ENCODE peak calls at places on chromosomes 11 and 22, in seven cellular contexts. E is mammary epithelial cell, A is uterus, L is esophagus squamous epithelium, O is endodermal cell, Z is cardiac muscle cell, R is H1. S is an unnamed sample. For H3K4me1, the result is how much of the 10 kb centered on the place peaks cover.

GRCh38 chr11:119942583-119943338 is 195.2 kb downstream of the TRIM29 start:
- DNase-seq in L (no peak), E (no peak), Z (peak), R (no peak), A (no peak), O (peak), S (no peak)

GRCh38 chr22:37303821-37304274 is 21.5 kb downstream of the CYTH4 start:
- DNase-seq in A (no peak), E (peak), O (no peak), Z (peak), R (no peak), L (no peak), S (no peak)

GRCh38 chr11:104624021-104624420 is 274.2 kb downstream of the CASP12 start:
- DNase-seq in R (no peak), A (no peak), L (no peak), E (no peak), Z (no peak), O (no peak), S (no peak)

GRCh38 chr11:43905788-43906187 is 25.2 kb downstream of the ALKBH3 start:
- DNase-seq in L (no peak), R (no peak), E (no peak), Z (peak), A (peak), O (no peak), S (no peak)

GRCh38 chr11:131712897-131713296 is 342.5 kb downstream of the NTM start:
- DNase-seq in L (no peak), A (no peak), Z (no peak), E (no peak), O (no peak), R (no peak), S (no peak)

GRCh38 chr11:67023957-67024353 is 1.0 kb downstream of the SYT12 start:
- DNase-seq in E (no peak), A (no peak), O (no peak), R (no peak), L (no peak), Z (no peak), S (no peak)

GRCh38 chr11:85619497-85619896 is 7.6 kb downstream of the DLG2 start:
- DNase-seq in Z (no peak), A (no peak), L (no peak), O (no peak), E (peak), R (no peak), S (no peak)

GRCh38 chr22:49826603-49827306 is 918 bp downstream of the BRD1 start:
- DNase-seq in E (peak), A (peak), Z (peak), R (peak), O (peak), L (no peak), S (peak)

DNA sequence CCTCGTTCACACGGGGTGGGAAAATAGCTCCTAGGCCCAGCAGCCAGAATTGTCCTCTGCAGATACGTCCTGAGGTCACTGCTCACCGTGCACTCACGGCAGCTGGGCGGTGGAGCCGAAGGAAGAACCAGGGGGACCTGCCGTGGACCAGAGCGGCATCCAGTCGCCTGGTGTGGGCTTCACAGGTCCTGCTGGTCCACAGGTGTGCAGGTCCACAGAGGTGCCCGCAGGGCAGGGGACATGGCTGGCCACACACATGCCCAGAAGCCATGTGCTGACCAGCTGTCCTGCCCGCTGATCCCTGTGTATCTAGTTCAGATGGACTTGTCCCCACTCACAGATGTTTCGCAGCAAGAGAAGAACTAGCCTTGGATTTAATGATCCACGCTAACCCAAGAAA is 10.6 kb upstream of the PKP3 start:
- DNase-seq in Z (no peak), E (no peak), A (no peak), R (no peak), L (no peak), O (no peak), S (no peak)
- H3K27ac ChIP-seq in Z (no peak), E (no peak), A (no peak), R (no peak), L (no peak), O (peak), S (no peak)

GRCh38 chr11:60482361-60482760 is 10.2 kb upstream of the MS4A12 start:
- DNase-seq in L (no peak), A (no peak), Z (no peak), E (no peak), O (no peak), R (no peak), S (no peak)

GRCh38 chr11:60477035-60477445 is 15.5 kb upstream of the MS4A12 start:
- DNase-seq in Z (no peak), O (no peak), R (no peak), E (no peak), A (no peak), L (no peak), S (no peak)
- H3K4me1 ChIP-seq in Z (under half), O (under half), R (under half), E (under half), A (under half), L (under half), S (under half)

GRCh38 chr11:5690736-5691135 is 1.1 kb downstream of the TRIM22 start:
- DNase-seq in O (no peak), A (no peak), E (peak), L (no peak), Z (peak), R (no peak), S (no peak)

GRCh38 chr11:5694642-5695041 is 5.1 kb downstream of the TRIM22 start:
- DNase-seq in O (no peak), A (no peak), L (no peak), R (no peak), Z (no peak), E (no peak), S (no peak)

GRCh38 chr11:5689551-5689983 is at the start of gene TRIM22:
- DNase-seq in Z (peak), A (peak), R (no peak), O (peak), E (peak), L (no peak), S (peak)

GRCh38 chr11:5690216-5690615 is 626 bp downstream of the TRIM22 start:
- DNase-seq in O (no peak), R (no peak), A (no peak), E (peak), Z (peak), L (no peak), S (no peak)

GRCh38 chr11:5691963-5692358 is 2.4 kb downstream of the TRIM22 start:
- DNase-seq in Z (no peak), R (no peak), L (no peak), O (no peak), E (no peak), A (no peak), S (no peak)
- H3K27ac ChIP-seq in Z (no peak), R (no peak), L (peak), O (no peak), E (no peak), A (peak), S (peak)

GRCh38 chr22:39524089-39524752 is 3.9 kb downstream of the ATF4 start:
- DNase-seq in A (no peak), Z (no peak), O (no peak), R (no peak), L (no peak), E (no peak), S (no peak)
- H3K4me1 ChIP-seq in A (under half), Z (under half), O (under half), R (under half), L (under half), E (under half), S (half or more)